ENCODE peak calls at places on chromosomes 7 and 10, in six cellular contexts. U, V, O, M, E and Y are unnamed samples.

GRCh38 chr10:75592888-75593643 is 161.6 kb downstream of the LRMDA start:
- DNase-seq in U (no peak), V (no peak), O (no peak), M (no peak), E (no peak), Y (no peak)

GRCh38 chr7:104862719-104863118 is 151.3 kb upstream of the KMT2E start:
- DNase-seq in U (no peak), V (no peak), O (no peak), M (peak), E (peak), Y (no peak)

GRCh38 chr7:116588641-116589594 is 64.1 kb downstream of the CAV1 start:
- DNase-seq in U (no peak), V (no peak), O (no peak), M (peak), E (peak), Y (no peak)

GRCh38 chr7:96380111-96380512 is 58.2 kb upstream of the SLC25A13 start:
- DNase-seq in U (no peak), V (no peak), O (no peak), M (no peak), E (no peak), Y (no peak)

GRCh38 chr10:45091968-45092367 is 91.2 kb downstream of the ZNF22 start:
- DNase-seq in U (no peak), V (no peak), O (no peak), M (no peak), E (peak), Y (peak)

GRCh38 chr10:68330852-68331454 is 911 bp upstream of the HNRNPH3 start:
- DNase-seq in U (no peak), V (no peak), O (no peak), M (peak), E (no peak), Y (peak)

GRCh38 chr7:104979167-104979841 is 34.7 kb upstream of the KMT2E start:
- DNase-seq in U (no peak), V (no peak), O (peak), M (peak), E (no peak), Y (no peak)

GRCh38 chr7:96052289-96052688 is 269.6 kb downstream of the SLC25A13 start:
- DNase-seq in U (no peak), V (no peak), O (no peak), M (no peak), E (no peak), Y (no peak)

GRCh38 chr10:78349165-78349516 is 315.5 kb downstream of the RPS24 start:
- DNase-seq in U (no peak), V (no peak), O (no peak), M (no peak), E (no peak), Y (peak)

GRCh38 chr7:6175642-6176041 is 96.8 kb downstream of the CYTH3 start:
- DNase-seq in U (no peak), V (no peak), O (no peak), M (peak), E (no peak), Y (no peak)

GRCh38 chr10:106740071-106740470 is 424.4 kb downstream of the SORCS1 start:
- DNase-seq in U (no peak), V (no peak), O (no peak), M (no peak), E (no peak), Y (no peak)

GRCh38 chr10:4351723-4352565 is 474.1 kb upstream of the AKR1E2 start:
- DNase-seq in U (no peak), V (no peak), O (no peak), M (peak), E (no peak), Y (no peak)

GRCh38 chr10:21173964-21174669 is 277.0 kb upstream of the NEBL start:
- DNase-seq in U (peak), V (peak), O (peak), M (peak), E (peak), Y (peak)

GRCh38 chr10:74900297-74900696 is 73.9 kb downstream of the KAT6B start:
- DNase-seq in U (peak), V (no peak), O (no peak), M (no peak), E (no peak), Y (no peak)

GRCh38 chr10:122163182-122164027 is 107.7 kb upstream of the BTBD16 start:
- DNase-seq in U (no peak), V (no peak), O (peak), M (peak), E (peak), Y (no peak)

GRCh38 chr7:1665721-1666250 is 4.3 kb upstream of the ELFN1 start:
- DNase-seq in U (peak), V (peak), O (no peak), M (peak), E (peak), Y (peak)

GRCh38 chr7:53500076-53500475 is 464.6 kb downstream of the POM121L12 start:
- DNase-seq in U (no peak), V (no peak), O (no peak), M (no peak), E (no peak), Y (no peak)

GRCh38 chr7:45881759-45882464 is 6.4 kb upstream of the IGFBP1 start:
- DNase-seq in U (no peak), V (no peak), O (no peak), M (peak), E (no peak), Y (no peak)

GRCh38 chr10:96548589-96548988 is 34.9 kb upstream of the TLL2 start:
- DNase-seq in U (no peak), V (peak), O (no peak), M (no peak), E (no peak), Y (peak)

GRCh38 chr10:127904931-127905622 is 1.8 kb upstream of the PTPRE start:
- DNase-seq in U (no peak), V (peak), O (no peak), M (no peak), E (no peak), Y (no peak)

GRCh38 chr10:63699785-63700184 is 178.6 kb downstream of the REEP3 start:
- DNase-seq in U (no peak), V (no peak), O (no peak), M (peak), E (no peak), Y (peak)

GRCh38 chr10:71213127-71213616 is 802 bp downstream of the UNC5B start:
- DNase-seq in U (peak), V (peak), O (no peak), M (peak), E (peak), Y (peak)

GRCh38 chr10:90571876-90572275 is 286.0 kb downstream of the HTR7 start:
- DNase-seq in U (no peak), V (no peak), O (no peak), M (no peak), E (no peak), Y (no peak)

GRCh38 chr10:59536151-59536550 is 173.5 kb downstream of the SLC16A9 start:
- DNase-seq in U (no peak), V (no peak), O (no peak), M (peak), E (peak), Y (peak)

GRCh38 chr10:94129393-94130130 is 135.8 kb downstream of the PLCE1 start:
- DNase-seq in U (no peak), V (no peak), O (no peak), M (peak), E (no peak), Y (no peak)

GRCh38 chr10:13633689-13634088 is 46.9 kb downstream of the PRPF18 start:
- DNase-seq in U (no peak), V (peak), O (no peak), M (no peak), E (peak), Y (peak)